ENCODE peak calls at places on chromosomes 2 and 18, in ten cellular contexts. F, I, E, D, Z, L, T, J, V and B are unnamed samples.

GRCh38 chr2:191382801-191383200 is 137.6 kb downstream of the MYO1B start:
- DNase-seq in F (no peak), E (peak; percentile 74), V (no peak), D (no peak), L (no peak), J (peak; percentile 87), Z (peak; percentile 71), T (no peak), I (no peak), B (no peak)

GRCh38 chr2:8116661-8117060 is 565.2 kb upstream of the ID2 start:
- DNase-seq in V (no peak), T (no peak), J (no peak), D (no peak), E (no peak), I (no peak), L (no peak), F (no peak), Z (no peak), B (no peak)

GRCh38 chr2:44152865-44153264 is 15.8 kb upstream of the PPM1B start:
- DNase-seq in L (no peak), Z (no peak), I (no peak), V (no peak), D (no peak), F (no peak), T (no peak), E (no peak), J (no peak), B (no peak)

GRCh38 chr2:182970486-182970885 is 67.8 kb downstream of the NCKAP1 start:
- DNase-seq in F (no peak), J (no peak), I (no peak), T (no peak), Z (no peak), D (no peak), L (no peak), E (no peak), V (no peak), B (no peak)

GRCh38 chr2:164150601-164151000 is 414.8 kb upstream of the FIGN start:
- DNase-seq in L (no peak), I (no peak), J (no peak), T (no peak), D (no peak), F (no peak), E (no peak), V (no peak), Z (no peak), B (no peak)

GRCh38 chr18:55301196-55301540 is 286.8 kb downstream of the TCF4 start:
- DNase-seq in I (no peak), V (no peak), F (no peak), T (no peak), E (no peak), Z (no peak), D (no peak), L (no peak), J (no peak), B (no peak)

GRCh38 chr2:69177063-69177771 is 164.2 kb downstream of the ANTXR1 start:
- DNase-seq in J (peak; percentile 22), Z (peak; percentile 72), F (peak; percentile 95), D (peak; percentile 63), T (peak; percentile 69), V (peak; percentile 71), E (peak; percentile 58), L (peak; percentile 83), I (peak; percentile 48), B (peak; percentile 86)

GRCh38 chr2:206800501-206801416 is 35.4 kb downstream of the FASTKD2 start:
- DNase-seq in L (peak; percentile 83), F (peak; percentile 51), D (no peak), E (peak; percentile 72), T (peak; percentile 67), I (peak; percentile 69), V (peak; percentile 87), J (peak; percentile 45), Z (peak; percentile 83), B (peak; percentile 70)

GRCh38 chr2:222430071-222430470 is 5.7 kb downstream of the SGPP2 start:
- DNase-seq in Z (no peak), F (no peak), L (no peak), I (no peak), T (no peak), V (no peak), D (no peak), E (no peak), J (no peak), B (no peak)

GRCh38 chr2:241074065-241074818 is 27.8 kb downstream of the MTERF4 start:
- DNase-seq in D (no peak), J (no peak), E (no peak), V (no peak), T (no peak), L (peak; percentile 48), I (no peak), Z (no peak), F (no peak), B (no peak)

GRCh38 chr2:202196727-202197126 is 41.7 kb downstream of the SUMO1 start:
- DNase-seq in E (no peak), I (no peak), F (no peak), V (no peak), L (no peak), J (no peak), Z (no peak), T (no peak), D (no peak), B (no peak)

GRCh38 chr2:207836526-207837133 is 66.9 kb upstream of the FZD5 start:
- DNase-seq in J (no peak), L (no peak), F (no peak), D (no peak), V (peak; percentile 62), E (peak; percentile 20), T (no peak), Z (no peak), I (no peak), B (no peak)

DNA sequence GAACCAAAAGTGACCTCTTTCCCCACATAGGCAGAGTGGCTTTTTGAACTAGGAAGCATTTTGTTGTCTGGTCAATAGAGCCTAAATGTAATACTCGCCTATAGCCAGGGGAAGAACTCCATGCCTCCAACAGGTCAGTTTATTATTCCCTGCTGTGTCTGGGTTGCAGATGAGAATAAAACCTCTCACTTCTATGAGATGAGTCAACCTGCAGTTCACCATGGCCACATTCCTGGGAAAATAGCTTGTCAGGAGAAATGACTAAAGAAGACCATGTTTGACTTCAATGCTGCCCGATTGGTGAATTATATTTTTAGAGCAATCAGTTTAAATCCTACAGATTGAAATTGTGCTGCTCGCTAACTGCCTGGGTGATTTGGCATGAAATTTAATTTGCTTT is 46.7 kb upstream of the LRRTM1 start:
- DNase-seq in Z (no peak), I (no peak), E (no peak), F (peak; percentile 0), J (no peak), T (no peak), V (no peak), L (no peak), D (no peak), B (no peak)
- TF ChIP-seq CTCF in Z (no peak), I (no peak), E (no peak), F (no peak), J (no peak), T (no peak), V (no peak), L (no peak), D (no peak), B (no peak)

GRCh38 chr2:72920317-72921087 is 3.2 kb downstream of the EMX1 start:
- DNase-seq in J (no peak), D (no peak), F (peak; percentile 23), I (no peak), V (peak; percentile 89), E (peak; percentile 34), Z (peak; percentile 48), L (peak; percentile 41), T (no peak), B (peak; percentile 54)
- H3K4me1 ChIP-seq in J (peaks cover 57% of the 10 kb centered on the region), D (peaks cover 39% of the 10 kb centered on the region), F (peaks cover 9% of the 10 kb centered on the region), I (no peaks in the 10 kb centered on the region), V (peaks cover 21% of the 10 kb centered on the region), E (no peaks in the 10 kb centered on the region), Z (peaks cover 39% of the 10 kb centered on the region), L (peaks cover 59% of the 10 kb centered on the region), T (peaks cover 53% of the 10 kb centered on the region), B (peaks cover 68% of the 10 kb centered on the region)

GRCh38 chr2:177253704-177254103 is 10.8 kb downstream of the NFE2L2 start:
- DNase-seq in D (no peak), J (no peak), Z (no peak), T (no peak), I (no peak), V (no peak), E (no peak), L (no peak), F (no peak), B (no peak)

GRCh38 chr2:177256026-177256425 is 8.5 kb downstream of the NFE2L2 start:
- DNase-seq in L (no peak), D (no peak), F (no peak), J (no peak), I (no peak), E (no peak), V (no peak), T (no peak), Z (no peak), B (no peak)

GRCh38 chr2:177255227-177255601 is 9.3 kb downstream of the NFE2L2 start:
- DNase-seq in Z (no peak), F (no peak), D (no peak), I (no peak), L (no peak), J (no peak), V (no peak), T (no peak), E (no peak), B (no peak)

GRCh38 chr2:177252808-177253531 is 11.6 kb downstream of the NFE2L2 start:
- DNase-seq in Z (no peak), L (no peak), E (no peak), J (no peak), T (no peak), F (no peak), D (no peak), V (no peak), I (no peak), B (no peak)

GRCh38 chr2:177254433-177255226 is 9.9 kb downstream of the NFE2L2 start:
- DNase-seq in I (no peak), J (peak; percentile 45), V (peak; percentile 94), T (no peak), L (peak; percentile 67), F (no peak), Z (peak; percentile 77), D (peak; percentile 87), E (peak; percentile 22), B (no peak)
- H3K36me3 ChIP-seq in I (no peaks in the 10 kb centered on the region), J (no peaks in the 10 kb centered on the region), V (peaks cover 45% of the 10 kb centered on the region), T (no peaks in the 10 kb centered on the region), L (no peaks in the 10 kb centered on the region), F (peaks cover 3% of the 10 kb centered on the region), Z (no peaks in the 10 kb centered on the region), D (no peaks in the 10 kb centered on the region), E (no peaks in the 10 kb centered on the region), B (no peaks in the 10 kb centered on the region)

DNA sequence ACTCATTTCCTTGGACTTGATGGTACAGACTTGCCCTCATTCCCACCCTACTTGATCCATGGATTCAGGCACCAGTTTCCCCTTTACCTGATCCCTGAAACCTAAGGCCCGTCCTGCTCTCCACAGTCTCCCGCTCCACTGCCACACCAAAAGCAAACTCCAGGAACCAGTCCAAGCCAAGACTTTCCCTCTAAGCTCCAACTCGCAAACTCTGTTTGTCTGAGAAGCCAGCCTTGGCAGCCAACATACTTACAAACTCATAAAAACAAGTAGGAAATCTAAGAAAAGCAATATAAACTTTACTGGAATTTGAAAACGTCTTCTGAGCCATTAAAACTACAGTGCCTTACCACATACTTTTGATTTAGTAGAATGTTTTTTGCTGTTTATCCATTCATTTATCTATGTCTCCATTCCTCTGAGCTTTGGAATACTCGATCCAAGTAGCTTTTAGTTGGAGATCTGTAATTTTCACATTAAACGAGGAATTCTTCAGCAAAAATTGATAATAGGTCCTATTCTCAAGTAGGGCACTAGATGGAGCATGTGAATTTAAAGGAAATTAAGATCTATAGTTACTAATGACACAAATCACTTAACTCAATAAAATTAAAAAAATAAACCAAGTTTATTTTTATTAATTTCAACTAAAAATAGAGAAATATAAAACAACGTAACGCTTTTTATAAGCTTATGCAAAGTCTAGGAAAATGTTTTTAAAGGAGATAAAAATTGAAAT is 199.7 kb downstream of the MYO3B start:
- DNase-seq in D (no peak), Z (peak; percentile 30), J (no peak), F (no peak), T (no peak), E (no peak), L (no peak), I (no peak), V (no peak), B (peak; percentile 22)
- TF ChIP-seq CTCF in D (no peak), Z (peak; percentile 44), J (no peak), F (no peak), T (peak; percentile 5), E (no peak), L (no peak), I (no peak), V (peak; percentile 61), B (peak; percentile 4)